ENCODE peak calls at places on chromosomes 11 and 22, in six cellular contexts. S is cardiac fibroblast, W is NB4, Z is adrenal gland, R is lower leg skin, Y is AG04450. D is an unnamed sample.

GRCh38 chr11:124108158-124108557 is 7.1 kb upstream of the VWA5A start:
- DNase-seq in S (peak; percentile 64), W (peak; percentile 32), Z (peak; percentile 48), R (no peak), Y (no peak), D (peak; percentile 51)

GRCh38 chr22:34841321-34841901 is 224.5 kb upstream of the ISX start:
- DNase-seq in S (no peak), W (no peak), Z (no peak), R (no peak), Y (no peak), D (no peak)

GRCh38 chr11:10204021-10204420 is 90.0 kb downstream of the SBF2 start:
- DNase-seq in S (no peak), W (no peak), Z (no peak), R (no peak), Y (no peak), D (no peak)

GRCh38 chr11:1232328-1233321 is 9.8 kb downstream of the MUC5B start:
- DNase-seq in S (no peak), W (no peak), Z (peak; percentile 3), R (peak; percentile 74), Y (no peak), D (no peak)

GRCh38 chr11:128210148-128210940 is 377.0 kb downstream of the ETS1 start:
- DNase-seq in S (peak; percentile 100), W (no peak), Z (peak; percentile 43), R (no peak), Y (peak; percentile 72), D (no peak)

GRCh38 chr22:28259774-28260173 is 340.7 kb upstream of the PITPNB start:
- DNase-seq in S (no peak), W (no peak), Z (no peak), R (no peak), Y (no peak), D (no peak)

GRCh38 chr11:46800177-46800576 is 45.9 kb downstream of the CKAP5 start:
- DNase-seq in S (peak; percentile 12), W (no peak), Z (no peak), R (no peak), Y (no peak), D (no peak)

GRCh38 chr11:47941907-47942558 is 38.3 kb upstream of the PTPRJ start:
- DNase-seq in S (no peak), W (peak; percentile 77), Z (no peak), R (no peak), Y (no peak), D (peak; percentile 25)

GRCh38 chr11:706439-706956 is 467 bp downstream of the EPS8L2 start:
- DNase-seq in S (peak; percentile 43), W (no peak), Z (peak; percentile 63), R (no peak), Y (no peak), D (no peak)

GRCh38 chr11:48007677-48008076 is 27.3 kb downstream of the PTPRJ start:
- DNase-seq in S (peak; percentile 28), W (peak; percentile 66), Z (no peak), R (no peak), Y (no peak), D (no peak)

GRCh38 chr22:17266261-17266971 is 47.2 kb upstream of the ADA2 start:
- DNase-seq in S (no peak), W (peak; percentile 64), Z (no peak), R (no peak), Y (no peak), D (no peak)

GRCh38 chr11:131248588-131248987 is 121.8 kb upstream of the NTM start:
- DNase-seq in S (no peak), W (no peak), Z (no peak), R (no peak), Y (no peak), D (no peak)

GRCh38 chr11:74090701-74091100 is 80.1 kb downstream of the C2CD3 start:
- DNase-seq in S (peak; percentile 10), W (peak; percentile 17), Z (no peak), R (no peak), Y (no peak), D (peak; percentile 14)

GRCh38 chr11:35822815-35823495 is 120.9 kb upstream of the LDLRAD3 start:
- DNase-seq in S (peak; percentile 4), W (no peak), Z (no peak), R (no peak), Y (no peak), D (no peak)

GRCh38 chr22:50011447-50012200 is 941 bp downstream of the IL17REL start:
- DNase-seq in S (no peak), W (no peak), Z (no peak), R (no peak), Y (no peak), D (no peak)

GRCh38 chr22:34105461-34106062 is 185.3 kb upstream of the LARGE1 start:
- DNase-seq in S (peak; percentile 2), W (peak; percentile 56), Z (peak; percentile 72), R (no peak), Y (no peak), D (peak; percentile 46)

DNA sequence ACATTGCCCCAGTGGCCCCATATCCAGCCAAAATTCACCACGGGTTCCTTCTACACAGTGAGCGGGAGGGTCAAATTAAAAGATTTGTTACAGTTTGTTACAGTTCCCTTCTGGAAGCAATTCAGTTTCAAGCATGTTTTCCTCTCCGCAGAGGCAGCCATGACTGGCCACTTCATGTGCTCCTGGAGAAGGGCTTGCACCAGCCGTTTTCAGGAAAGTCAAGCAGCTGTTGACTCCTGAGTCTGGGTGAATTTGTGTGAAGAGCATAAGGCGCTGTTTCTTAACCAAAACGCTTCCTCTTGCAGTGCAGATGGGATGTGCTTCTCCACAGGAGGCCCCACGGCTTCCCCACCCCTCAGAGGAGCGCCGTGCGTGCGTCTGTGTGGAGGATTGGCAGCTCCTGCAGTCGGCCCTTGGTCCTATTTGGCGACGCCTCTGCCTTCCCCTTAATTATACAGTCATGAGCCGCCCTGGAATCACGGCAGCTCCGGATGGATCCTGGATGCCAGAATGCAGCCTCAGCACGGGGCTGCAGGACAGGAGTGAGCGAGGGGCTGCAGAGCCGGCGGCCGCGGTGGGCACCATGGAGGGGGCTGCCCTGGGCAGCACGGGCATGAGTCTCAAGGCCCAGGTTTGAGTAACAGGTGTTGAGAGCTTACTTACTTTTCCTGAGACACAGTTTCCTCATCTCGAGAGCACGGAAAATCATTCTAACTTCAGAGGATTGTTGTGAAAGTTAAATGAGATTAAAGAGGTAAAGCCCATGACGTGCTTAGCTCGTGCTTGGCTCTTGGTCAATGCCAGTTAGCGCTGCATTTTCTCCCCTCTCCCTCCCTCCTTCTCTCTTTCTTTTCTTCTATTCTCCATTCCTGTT is 54.2 kb upstream of the B3GAT1 start:
- DNase-seq in S (no peak), W (peak; percentile 28), Z (no peak), R (no peak), Y (no peak), D (no peak)
- H3K4me3 ChIP-seq in S (no peak overlapping the region), W (no peak overlapping the region), Z (no peak overlapping the region), R (no peak overlapping the region), Y (no peak overlapping the region), D (no peak overlapping the region)

DNA sequence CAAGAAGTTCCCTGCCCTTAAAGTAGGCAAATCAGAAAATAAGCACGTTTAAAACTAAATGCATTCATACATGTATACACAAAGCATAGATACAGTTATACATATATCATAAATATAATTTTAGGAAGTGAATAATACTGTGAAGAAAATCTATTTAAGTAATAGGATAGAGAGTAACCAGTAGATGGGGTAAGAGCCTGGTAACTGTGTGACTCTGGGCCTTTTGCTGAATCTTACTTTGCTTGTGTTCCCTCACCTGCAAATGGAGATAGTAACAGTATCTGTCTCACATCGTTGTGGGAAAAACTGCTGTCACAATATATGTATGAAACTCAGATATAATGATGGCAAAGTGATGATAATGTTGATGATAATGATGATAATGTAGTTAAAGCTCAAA is 29.9 kb downstream of the MS4A2 start:
- DNase-seq in S (no peak), W (peak; percentile 8), Z (no peak), R (no peak), Y (no peak), D (peak; percentile 20)
- TF ChIP-seq CTCF in S (no peak), W (no peak), Z (no peak), R (no peak), Y (no peak), D (no peak)

DNA sequence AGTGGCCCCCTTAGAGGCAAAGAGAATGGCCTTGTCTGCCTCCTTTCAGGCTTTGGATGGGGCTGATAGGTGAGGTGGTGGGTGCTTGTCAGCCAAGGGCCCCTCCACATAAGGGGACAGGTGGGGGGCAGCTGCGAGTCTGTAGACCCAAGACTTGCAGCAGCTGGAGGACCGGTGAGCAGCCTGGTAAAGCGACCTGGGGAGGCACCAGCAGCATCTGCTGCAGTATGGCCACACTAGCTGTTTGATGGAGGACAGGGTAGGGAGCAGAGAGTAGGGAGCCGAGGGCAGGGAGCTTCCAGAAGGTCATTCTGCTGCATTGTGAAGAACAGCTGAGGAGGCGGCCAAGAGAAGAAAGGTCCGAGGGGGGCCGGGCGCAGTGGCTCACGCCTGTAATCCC is 16.8 kb upstream of the MRTFA start:
- DNase-seq in S (no peak), W (no peak), Z (no peak), R (no peak), Y (no peak), D (no peak)
- H3K4me3 ChIP-seq in S (no peak overlapping the region), W (no peak overlapping the region), Z (no peak overlapping the region), R (no peak overlapping the region), Y (no peak overlapping the region), D (no peak overlapping the region)

DNA sequence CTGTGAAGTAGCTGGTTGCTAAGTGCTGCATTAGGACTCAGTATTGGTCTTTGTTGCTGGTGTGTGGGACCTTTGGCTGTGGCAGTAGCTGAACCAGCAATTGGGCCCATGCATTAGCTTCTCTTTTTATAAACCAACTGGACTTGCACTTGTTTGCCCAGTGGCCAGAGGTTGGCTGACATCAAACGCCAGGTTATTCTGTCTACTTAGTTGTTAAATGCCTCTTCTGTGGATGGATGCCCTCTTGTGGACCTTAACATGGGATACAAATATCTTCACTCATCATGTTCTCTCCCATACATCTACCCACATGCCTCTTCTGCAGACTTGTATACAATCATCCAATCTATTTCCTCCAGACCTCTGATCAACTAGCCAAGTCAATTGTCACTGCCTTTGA is 26.4 kb upstream of the ARHGAP20 start:
- DNase-seq in S (peak; percentile 16), W (peak; percentile 19), Z (no peak), R (no peak), Y (no peak), D (no peak)
- TF ChIP-seq CTCF in S (no peak), W (no peak), Z (no peak), R (no peak), Y (no peak), D (no peak)

D was measured in GM12865.